ENCODE peak calls at places on chromosomes 2 and 18, in five cellular contexts. T is astrocyte of the cerebellum, A is fibroblast of mammary gland, U is AG04449, Z is psoas muscle. N is an unnamed sample.

GRCh38 chr18:10398571-10398970 is 55.9 kb upstream of the APCDD1 start:
- DNase-seq in Z (no peak), A (no peak), T (peak; percentile 92), U (no peak), N (no peak)

GRCh38 chr2:240925191-240925575 is 19.0 kb downstream of the CROCC2 start:
- DNase-seq in T (no peak), Z (peak; percentile 41), U (no peak), A (no peak), N (no peak)

GRCh38 chr2:110999626-111000025 is 121.1 kb upstream of the BCL2L11 start:
- DNase-seq in A (no peak), U (no peak), T (no peak), Z (no peak), N (no peak)

GRCh38 chr2:166419616-166419934 is 43.8 kb upstream of the SCN9A start:
- DNase-seq in A (peak; percentile 71), U (no peak), T (peak; percentile 57), Z (no peak), N (peak; percentile 76)

GRCh38 chr18:68997845-68998244 is 200.0 kb downstream of the CCDC102B start:
- DNase-seq in U (no peak), A (peak; percentile 15), T (no peak), Z (no peak), N (no peak)

GRCh38 chr18:55323051-55323994 is 264.7 kb downstream of the TCF4 start:
- DNase-seq in A (peak; percentile 84), Z (no peak), U (no peak), T (no peak), N (peak; percentile 59)

GRCh38 chr2:221965806-221966205 is 333.0 kb downstream of the PAX3 start:
- DNase-seq in A (no peak), Z (no peak), T (no peak), U (no peak), N (no peak)

GRCh38 chr2:47456851-47457250 is 53.9 kb downstream of the MSH2 start:
- DNase-seq in Z (no peak), U (no peak), A (no peak), T (no peak), N (no peak)

GRCh38 chr2:47695800-47696477 is 87.0 kb upstream of the MSH6 start:
- DNase-seq in Z (no peak), A (no peak), T (no peak), U (no peak), N (no peak)

GRCh38 chr2:67824196-67824595 is 238.6 kb downstream of the C1D start:
- DNase-seq in Z (no peak), T (no peak), U (peak; percentile 65), A (peak; percentile 55), N (no peak)

GRCh38 chr2:117126656-117127055 is 687.8 kb upstream of the DDX18 start:
- DNase-seq in A (no peak), U (no peak), T (no peak), Z (no peak), N (no peak)

DNA sequence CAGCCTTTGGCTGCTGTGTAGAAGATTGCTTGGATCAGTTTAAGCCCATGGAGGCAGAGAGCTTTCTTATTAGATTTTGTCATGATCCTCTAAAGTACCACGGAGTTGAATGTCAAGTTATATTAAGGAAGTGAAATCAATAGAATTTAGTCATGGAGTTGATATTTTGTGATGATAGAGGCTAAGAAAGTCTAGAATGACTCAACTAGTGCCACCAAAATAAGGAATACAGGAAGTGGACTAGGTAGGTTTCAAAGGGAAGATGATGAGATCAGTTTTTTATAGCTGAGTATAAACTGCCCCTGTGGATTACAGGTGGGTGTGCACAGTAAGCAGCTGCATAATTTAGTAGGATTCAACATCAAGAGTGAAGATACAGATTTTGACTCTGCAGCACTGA is 25.2 kb downstream of the FBXO36 start:
- DNase-seq in T (no peak), Z (no peak), A (no peak), U (no peak), N (no peak)
- H3K4me3 ChIP-seq in T (no peak overlapping the region), Z (no peak overlapping the region), A (no peak overlapping the region), U (no peak overlapping the region), N (no peak overlapping the region)

GRCh38 chr2:231786177-231786916 is at the start of gene COPS7B:
- DNase-seq in U (no peak), A (peak; percentile 75), Z (peak; percentile 86), T (peak; percentile 51), N (peak; percentile 77)
- TF ChIP-seq CTCF in U (peak; percentile 56), A (peak; percentile 50), Z (no peak), T (peak; percentile 57), N (peak; percentile 55)

DNA sequence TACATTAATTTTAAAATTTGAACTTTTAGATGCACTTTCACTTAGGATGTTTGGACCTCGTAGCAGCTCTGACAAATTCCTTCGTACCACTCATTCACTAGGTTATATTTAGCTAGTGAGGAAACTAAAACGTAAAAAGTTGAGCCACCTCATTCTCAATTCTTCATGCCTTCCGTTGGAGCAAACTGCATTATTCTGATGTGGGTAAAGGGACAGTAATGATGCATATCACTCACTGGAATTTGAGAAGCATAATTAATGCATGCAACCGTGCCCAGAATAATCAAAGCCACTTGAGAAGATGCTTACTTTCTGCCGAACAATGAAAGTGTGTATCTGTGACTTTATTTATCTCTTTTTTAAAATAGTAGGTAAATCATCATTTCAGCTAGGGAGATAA is 2.2 kb downstream of the CNOT9 start:
- DNase-seq in Z (no peak), A (peak; percentile 55), U (no peak), T (no peak), N (peak; percentile 41)
- H3K4me3 ChIP-seq in Z (peak overlapping the region; percentile 76), A (peak overlapping the region; percentile 60), U (peak overlapping the region; percentile 78), T (peak overlapping the region; percentile 81), N (peak overlapping the region; percentile 75)

GRCh38 chr18:48750485-48751175 is 200.1 kb downstream of the SMAD7 start:
- DNase-seq in T (peak; percentile 78), A (peak; percentile 25), Z (peak; percentile 36), U (no peak), N (peak; percentile 73)
- TF ChIP-seq CTCF in T (no peak), A (no peak), Z (no peak), U (no peak), N (no peak)

N was measured in fibroblast of the aortic adventitia.